ENCODE peak calls at places on chromosomes 16 and 17, in six cellular contexts. D is A549, M is bronchial epithelial cell, A is BJ, I is testis, L is heart right ventricle. T is an unnamed sample.
A peak's percentile ranks its signal among the peaks of the same experiment; 100 is the strongest.

GRCh38 chr17:79360196-79360595 is 250.7 kb downstream of the RBFOX3 start:
- DNase-seq in D (no peak), M (no peak), A (no peak), I (no peak), L (no peak), T (no peak)

GRCh38 chr16:67016143-67016542 is 12.8 kb upstream of the CBFB start:
- DNase-seq in D (no peak), M (no peak), A (no peak), I (no peak), L (no peak), T (no peak)

GRCh38 chr16:87836346-87836843 is 32.9 kb downstream of the SLC7A5 start:
- DNase-seq in D (no peak), M (no peak), A (no peak), I (no peak), L (no peak), T (no peak)

GRCh38 chr17:49822829-49823228 is 25.0 kb downstream of the TAC4 start:
- DNase-seq in D (no peak), M (peak; percentile 21), A (peak; percentile 47), I (no peak), L (peak; percentile 49), T (no peak)

GRCh38 chr17:17792551-17793377 is 44.0 kb downstream of the SREBF1 start:
- DNase-seq in D (no peak), M (peak; percentile 30), A (peak; percentile 17), I (peak; percentile 63), L (peak; percentile 63), T (no peak)

GRCh38 chr16:66515543-66516171 is 34.3 kb downstream of the TK2 start:
- DNase-seq in D (peak; percentile 44), M (no peak), A (no peak), I (no peak), L (no peak), T (no peak)

GRCh38 chr16:23640669-23640958 is 496 bp downstream of the PALB2 start:
- DNase-seq in D (peak; percentile 34), M (peak; percentile 22), A (no peak), I (no peak), L (no peak), T (no peak)

GRCh38 chr17:81271226-81271625 is 23.9 kb downstream of the SLC38A10 start:
- DNase-seq in D (no peak), M (no peak), A (no peak), I (no peak), L (no peak), T (no peak)

GRCh38 chr16:9090101-9090959 is 1.1 kb upstream of the HAPSTR1 start:
- DNase-seq in D (no peak), M (no peak), A (no peak), I (peak; percentile 63), L (peak; percentile 54), T (peak; percentile 40)

GRCh38 chr16:77437859-77438258 is 3.0 kb upstream of the ADAMTS18 start:
- DNase-seq in D (no peak), M (no peak), A (no peak), I (no peak), L (no peak), T (no peak)

GRCh38 chr17:40598021-40598927 is 33.0 kb upstream of the CCR7 start:
- DNase-seq in D (no peak), M (no peak), A (no peak), I (no peak), L (no peak), T (no peak)

GRCh38 chr17:7767425-7768021 is 50.0 kb downstream of the DNAH2 start:
- DNase-seq in D (no peak), M (peak; percentile 70), A (no peak), I (no peak), L (no peak), T (no peak)

GRCh38 chr17:62740066-62740465 is 68.0 kb downstream of the MARCHF10 start:
- DNase-seq in D (no peak), M (no peak), A (peak; percentile 41), I (no peak), L (no peak), T (no peak)

GRCh38 chr16:14565688-14566025 is 64.4 kb downstream of the PARN start:
- DNase-seq in D (no peak), M (no peak), A (no peak), I (no peak), L (no peak), T (no peak)

GRCh38 chr16:14564323-14564722 is 65.7 kb downstream of the PARN start:
- DNase-seq in D (no peak), M (peak; percentile 93), A (no peak), I (no peak), L (no peak), T (no peak)

GRCh38 chr16:14562691-14563491 is 67.2 kb downstream of the PARN start:
- DNase-seq in D (peak; percentile 53), M (peak; percentile 96), A (no peak), I (no peak), L (no peak), T (peak; percentile 72)

GRCh38 chr16:14566599-14566998 is 63.5 kb downstream of the PARN start:
- DNase-seq in D (no peak), M (no peak), A (no peak), I (no peak), L (no peak), T (no peak)

GRCh38 chr16:14564881-14565687 is 65.0 kb downstream of the PARN start:
- DNase-seq in D (no peak), M (peak; percentile 90), A (peak; percentile 9), I (no peak), L (no peak), T (no peak)
- H3K4me3 ChIP-seq in D (peak overlapping the region; percentile 2), M (no peak overlapping the region), A (no peak overlapping the region), I (no peak overlapping the region), L (no peak overlapping the region), T (no peak overlapping the region)

GRCh38 chr16:85311741-85312140 is 199.5 kb upstream of the CIBAR2 start:
- DNase-seq in D (no peak), M (no peak), A (no peak), I (no peak), L (no peak), T (no peak)
- H3K4me3 ChIP-seq in D (no peak overlapping the region), M (no peak overlapping the region), A (no peak overlapping the region), I (no peak overlapping the region), L (no peak overlapping the region), T (no peak overlapping the region)

GRCh38 chr17:12637015-12637414 is 28.7 kb upstream of the MYOCD start:
- DNase-seq in D (peak; percentile 56), M (peak; percentile 97), A (peak; percentile 81), I (no peak), L (no peak), T (no peak)

GRCh38 chr17:12640364-12640763 is 25.3 kb upstream of the MYOCD start:
- DNase-seq in D (no peak), M (no peak), A (no peak), I (no peak), L (no peak), T (no peak)

GRCh38 chr17:12642034-12642433 is 23.7 kb upstream of the MYOCD start:
- DNase-seq in D (no peak), M (no peak), A (no peak), I (no peak), L (no peak), T (no peak)

GRCh38 chr17:12634789-12635414 is 30.8 kb upstream of the MYOCD start:
- DNase-seq in D (no peak), M (no peak), A (no peak), I (no peak), L (no peak), T (no peak)

GRCh38 chr17:12637745-12638651 is 27.7 kb upstream of the MYOCD start:
- DNase-seq in D (no peak), M (no peak), A (no peak), I (no peak), L (no peak), T (no peak)
- H3K4me3 ChIP-seq in D (no peak overlapping the region), M (no peak overlapping the region), A (no peak overlapping the region), I (no peak overlapping the region), L (no peak overlapping the region), T (no peak overlapping the region)

GRCh38 chr17:37135581-37135980 is 186.8 kb downstream of the AATF start:
- DNase-seq in D (no peak), M (no peak), A (no peak), I (no peak), L (no peak), T (no peak)

GRCh38 chr17:37131064-37131463 is 182.3 kb downstream of the AATF start:
- DNase-seq in D (no peak), M (no peak), A (no peak), I (no peak), L (no peak), T (peak; percentile 60)

GRCh38 chr17:37133131-37133530 is 184.4 kb downstream of the AATF start:
- DNase-seq in D (no peak), M (no peak), A (no peak), I (no peak), L (no peak), T (no peak)

GRCh38 chr17:37134050-37134449 is 185.3 kb downstream of the AATF start:
- DNase-seq in D (no peak), M (no peak), A (no peak), I (no peak), L (no peak), T (no peak)

DNA sequence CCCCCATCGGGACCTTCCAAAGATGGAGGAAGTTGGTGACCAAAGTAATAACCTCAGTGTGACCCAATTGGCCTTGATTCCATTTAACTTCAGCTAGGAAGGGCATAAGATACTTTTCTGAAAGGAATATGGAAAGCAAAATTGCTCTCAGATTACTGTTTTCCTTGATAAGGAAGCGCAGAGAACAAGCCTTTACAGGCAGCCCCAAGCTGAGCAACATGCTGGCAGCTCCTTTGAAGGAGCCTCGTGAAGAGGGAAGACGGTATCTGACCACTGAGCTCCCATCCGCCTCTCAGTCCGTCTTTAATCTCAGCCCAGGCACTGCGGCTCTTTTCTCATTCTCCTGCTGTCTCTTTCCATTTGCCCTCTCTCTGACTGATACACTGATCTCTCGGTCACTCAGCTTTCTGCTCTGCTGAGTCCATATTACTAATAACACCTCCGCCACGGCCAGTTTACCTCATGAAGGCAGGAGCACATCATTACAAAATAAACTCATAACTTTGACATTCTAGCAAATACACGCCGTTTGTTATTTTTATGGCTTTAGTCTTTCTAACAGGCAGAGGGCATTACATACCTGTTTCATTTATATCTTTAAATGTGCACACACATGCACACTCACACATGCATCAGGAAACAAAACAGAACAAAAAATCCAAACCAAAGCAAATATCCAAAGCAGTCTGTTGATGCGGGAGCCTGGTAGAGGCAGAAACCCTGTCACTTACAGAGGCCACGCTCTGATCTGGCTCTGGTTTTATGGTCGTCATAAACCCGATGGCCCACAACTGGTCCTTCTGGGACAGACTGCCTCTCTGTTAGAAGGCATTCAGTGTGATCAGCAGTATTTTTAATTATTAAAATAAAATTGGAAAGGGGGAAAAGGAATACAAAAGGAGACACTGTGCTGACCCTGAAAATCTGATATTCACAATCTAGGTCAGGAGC is 183.2 kb downstream of the AATF start:
- DNase-seq in D (no peak), M (peak; percentile 42), A (no peak), I (no peak), L (no peak), T (no peak)
- H3K4me3 ChIP-seq in D (no peak overlapping the region), M (no peak overlapping the region), A (no peak overlapping the region), I (no peak overlapping the region), L (no peak overlapping the region), T (no peak overlapping the region)

GRCh38 chr16:56643833-56644232 is 5.4 kb downstream of the MT1A start:
- DNase-seq in D (no peak), M (no peak), A (no peak), I (no peak), L (no peak), T (no peak)
- H3K4me3 ChIP-seq in D (peak overlapping the region; percentile 38), M (no peak overlapping the region), A (no peak overlapping the region), I (no peak overlapping the region), L (no peak overlapping the region), T (no peak overlapping the region)

T was measured in Caco-2.